ENCODE peak calls at places on chromosomes 7 and 10, in six cellular contexts. One of them, this sample, is unnamed.

GRCh38 chr7:103379270-103379975 is 32.0 kb downstream of the PSMC2 start:
- DNase-seq in mesendoderm: no peak
- DNase-seq in IMR-90: no peak
- DNase-seq in H9: no peak
- DNase-seq in H1: no peak
- DNase-seq in mesenchymal stem cell: no peak
- DNase-seq in this sample: no peak

GRCh38 chr10:42955493-42955889 is 121.4 kb upstream of the RET start:
- DNase-seq in mesendoderm: no peak
- DNase-seq in IMR-90: no peak
- DNase-seq in H9: no peak
- DNase-seq in H1: no peak
- DNase-seq in mesenchymal stem cell: no peak
- DNase-seq in this sample: no peak

GRCh38 chr7:95155965-95156364 is 168.4 kb downstream of the PON1 start:
- DNase-seq in mesendoderm: no peak
- DNase-seq in IMR-90: no peak
- DNase-seq in H9: no peak
- DNase-seq in H1: no peak
- DNase-seq in mesenchymal stem cell: no peak
- DNase-seq in this sample: no peak

GRCh38 chr7:21616796-21617436 is 74.1 kb downstream of the DNAH11 start:
- DNase-seq in mesendoderm: peak; percentile 89
- DNase-seq in IMR-90: peak; percentile 37
- DNase-seq in H9: no peak
- DNase-seq in H1: no peak
- DNase-seq in mesenchymal stem cell: peak; percentile 57
- DNase-seq in this sample: no peak

GRCh38 chr7:20217193-20217948 is at the start of gene MACC1:
- DNase-seq in mesendoderm: peak; percentile 89
- DNase-seq in IMR-90: no peak
- DNase-seq in H9: peak; percentile 90
- DNase-seq in H1: peak; percentile 86
- DNase-seq in mesenchymal stem cell: no peak
- DNase-seq in this sample: peak; percentile 23

GRCh38 chr10:47079177-47079580 is 168.0 kb downstream of the PTPN20 start:
- DNase-seq in mesendoderm: no peak
- DNase-seq in IMR-90: peak; percentile 67
- DNase-seq in H9: no peak
- DNase-seq in H1: no peak
- DNase-seq in mesenchymal stem cell: no peak
- DNase-seq in this sample: no peak

GRCh38 chr10:49325916-49326783 is 27.2 kb downstream of the C10orf71 start:
- DNase-seq in mesendoderm: no peak
- DNase-seq in IMR-90: no peak
- DNase-seq in H9: no peak
- DNase-seq in H1: no peak
- DNase-seq in mesenchymal stem cell: no peak
- DNase-seq in this sample: no peak

GRCh38 chr7:154503962-154504550 is 451.9 kb downstream of the DPP6 start:
- DNase-seq in mesendoderm: peak; percentile 38
- DNase-seq in IMR-90: peak; percentile 21
- DNase-seq in H9: no peak
- DNase-seq in H1: no peak
- DNase-seq in mesenchymal stem cell: peak; percentile 24
- DNase-seq in this sample: peak; percentile 44

GRCh38 chr7:107628461-107629064 is 32.1 kb upstream of the SLC26A4 start:
- DNase-seq in mesendoderm: no peak
- DNase-seq in IMR-90: no peak
- DNase-seq in H9: no peak
- DNase-seq in H1: no peak
- DNase-seq in mesenchymal stem cell: no peak
- DNase-seq in this sample: no peak

GRCh38 chr7:27121656-27122055 is 8.9 kb downstream of the HOXA4 start:
- DNase-seq in mesendoderm: no peak
- DNase-seq in IMR-90: peak; percentile 23
- DNase-seq in H9: no peak
- DNase-seq in H1: no peak
- DNase-seq in mesenchymal stem cell: no peak
- DNase-seq in this sample: no peak

GRCh38 chr10:87092861-87093460 is 1.7 kb downstream of the GLUD1 start:
- DNase-seq in mesendoderm: peak; percentile 82
- DNase-seq in IMR-90: peak; percentile 28
- DNase-seq in H9: peak; percentile 40
- DNase-seq in H1: no peak
- DNase-seq in mesenchymal stem cell: peak; percentile 57
- DNase-seq in this sample: no peak

GRCh38 chr10:99466632-99467031 is 36.2 kb upstream of the GOT1 start:
- DNase-seq in mesendoderm: no peak
- DNase-seq in IMR-90: peak; percentile 15
- DNase-seq in H9: no peak
- DNase-seq in H1: no peak
- DNase-seq in mesenchymal stem cell: no peak
- DNase-seq in this sample: no peak

GRCh38 chr10:15724683-15725082 is 5.0 kb upstream of the ITGA8 start:
- DNase-seq in mesendoderm: no peak
- DNase-seq in IMR-90: no peak
- DNase-seq in H9: no peak
- DNase-seq in H1: no peak
- DNase-seq in mesenchymal stem cell: no peak
- DNase-seq in this sample: no peak

DNA sequence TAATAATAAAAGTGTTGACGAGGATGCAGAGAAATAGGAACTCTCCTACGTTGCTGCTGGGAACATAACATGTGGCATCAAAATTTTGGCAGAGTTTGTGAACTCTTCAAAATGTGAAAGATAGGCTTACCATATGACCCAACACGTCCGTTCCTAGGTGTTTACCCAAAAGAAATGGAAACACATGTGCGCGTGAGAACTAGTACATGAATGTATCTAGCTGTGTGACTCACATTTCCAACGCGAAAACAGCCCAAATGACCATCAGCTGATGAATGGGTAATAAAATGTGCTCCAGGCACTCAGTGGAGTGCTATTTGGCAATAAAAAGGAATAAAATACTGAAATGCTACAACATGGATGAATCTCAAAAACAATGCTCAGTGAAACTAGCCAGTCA is 10.4 kb upstream of the ELFN1 start:
- DNase-seq in mesendoderm: no peak
- DNase-seq in IMR-90: peak; percentile 4
- DNase-seq in H9: no peak
- DNase-seq in H1: no peak
- DNase-seq in mesenchymal stem cell: peak; percentile 9
- DNase-seq in this sample: no peak
- H2BK15ac ChIP-seq in mesendoderm: no peak overlapping the region
- H2BK15ac ChIP-seq in IMR-90: no peak overlapping the region
- H2BK15ac ChIP-seq in H9: no peak overlapping the region
- H2BK15ac ChIP-seq in H1: no peak overlapping the region
- H2BK15ac ChIP-seq in mesenchymal stem cell: no peak overlapping the region
- H2BK15ac ChIP-seq in this sample: no peak overlapping the region

GRCh38 chr10:23310443-23310842 is 34.2 kb downstream of the C10orf67 start:
- DNase-seq in mesendoderm: peak; percentile 39
- DNase-seq in IMR-90: no peak
- DNase-seq in H9: no peak
- DNase-seq in H1: no peak
- DNase-seq in mesenchymal stem cell: no peak
- DNase-seq in this sample: no peak
- H2BK15ac ChIP-seq in mesendoderm: no peak overlapping the region
- H2BK15ac ChIP-seq in IMR-90: no peak overlapping the region
- H2BK15ac ChIP-seq in H9: no peak overlapping the region
- H2BK15ac ChIP-seq in H1: no peak overlapping the region
- H2BK15ac ChIP-seq in mesenchymal stem cell: no peak overlapping the region
- H2BK15ac ChIP-seq in this sample: no peak overlapping the region

GRCh38 chr10:22436893-22437619 is 91.8 kb downstream of the SPAG6 start:
- DNase-seq in mesendoderm: peak; percentile 96
- DNase-seq in IMR-90: peak; percentile 89
- DNase-seq in H9: peak; percentile 89
- DNase-seq in H1: peak; percentile 79
- DNase-seq in mesenchymal stem cell: peak; percentile 91
- DNase-seq in this sample: peak; percentile 91

GRCh38 chr10:22436526-22436892 is 91.2 kb downstream of the SPAG6 start:
- DNase-seq in mesendoderm: no peak
- DNase-seq in IMR-90: no peak
- DNase-seq in H9: no peak
- DNase-seq in H1: no peak
- DNase-seq in mesenchymal stem cell: no peak
- DNase-seq in this sample: no peak

GRCh38 chr10:22435650-22436049 is 90.4 kb downstream of the SPAG6 start:
- DNase-seq in mesendoderm: no peak
- DNase-seq in IMR-90: no peak
- DNase-seq in H9: no peak
- DNase-seq in H1: no peak
- DNase-seq in mesenchymal stem cell: no peak
- DNase-seq in this sample: no peak

GRCh38 chr10:22438714-22439113 is 93.4 kb downstream of the SPAG6 start:
- DNase-seq in mesendoderm: no peak
- DNase-seq in IMR-90: no peak
- DNase-seq in H9: no peak
- DNase-seq in H1: no peak
- DNase-seq in mesenchymal stem cell: no peak
- DNase-seq in this sample: no peak

GRCh38 chr10:22437620-22438588 is 92.6 kb downstream of the SPAG6 start:
- DNase-seq in mesendoderm: no peak
- DNase-seq in IMR-90: peak; percentile 19
- DNase-seq in H9: no peak
- DNase-seq in H1: no peak
- DNase-seq in mesenchymal stem cell: no peak
- DNase-seq in this sample: no peak
- H2BK15ac ChIP-seq in mesendoderm: no peak overlapping the region
- H2BK15ac ChIP-seq in IMR-90: peak overlapping the region; percentile 63
- H2BK15ac ChIP-seq in H9: no peak overlapping the region
- H2BK15ac ChIP-seq in H1: no peak overlapping the region
- H2BK15ac ChIP-seq in mesenchymal stem cell: peak overlapping the region; percentile 17
- H2BK15ac ChIP-seq in this sample: peak overlapping the region; percentile 69

DNA sequence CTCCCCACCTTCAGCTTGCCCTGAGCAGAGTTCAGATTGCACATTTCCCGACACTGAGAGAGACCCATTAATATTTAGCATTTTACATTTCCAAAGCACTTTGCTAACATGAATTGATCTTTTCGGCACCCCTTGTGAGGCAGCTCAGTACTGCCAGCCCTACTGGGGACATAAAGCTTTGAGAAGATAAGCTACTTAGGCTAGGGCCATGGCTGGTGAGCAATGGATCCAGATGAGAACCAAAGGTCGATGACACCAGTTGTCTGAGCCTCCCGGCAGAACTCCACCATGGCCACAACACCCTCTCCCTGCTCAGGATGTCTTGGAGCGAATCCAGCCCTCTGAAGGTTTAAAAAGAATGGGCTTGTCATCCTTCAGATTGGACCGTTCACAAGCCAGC is 19.1 kb upstream of the R3HCC1L start:
- DNase-seq in mesendoderm: no peak
- DNase-seq in IMR-90: no peak
- DNase-seq in H9: no peak
- DNase-seq in H1: no peak
- DNase-seq in mesenchymal stem cell: no peak
- DNase-seq in this sample: no peak
- H2BK15ac ChIP-seq in mesendoderm: no peak overlapping the region
- H2BK15ac ChIP-seq in IMR-90: no peak overlapping the region
- H2BK15ac ChIP-seq in H9: no peak overlapping the region
- H2BK15ac ChIP-seq in H1: no peak overlapping the region
- H2BK15ac ChIP-seq in mesenchymal stem cell: no peak overlapping the region
- H2BK15ac ChIP-seq in this sample: no peak overlapping the region

GRCh38 chr10:67075381-67076001 is 149.7 kb downstream of the LRRTM3 start:
- DNase-seq in mesendoderm: no peak
- DNase-seq in IMR-90: no peak
- DNase-seq in H9: no peak
- DNase-seq in H1: no peak
- DNase-seq in mesenchymal stem cell: no peak
- DNase-seq in this sample: no peak
- H2BK15ac ChIP-seq in mesendoderm: no peak overlapping the region
- H2BK15ac ChIP-seq in IMR-90: no peak overlapping the region
- H2BK15ac ChIP-seq in H9: no peak overlapping the region
- H2BK15ac ChIP-seq in H1: no peak overlapping the region
- H2BK15ac ChIP-seq in mesenchymal stem cell: no peak overlapping the region
- H2BK15ac ChIP-seq in this sample: no peak overlapping the region

DNA sequence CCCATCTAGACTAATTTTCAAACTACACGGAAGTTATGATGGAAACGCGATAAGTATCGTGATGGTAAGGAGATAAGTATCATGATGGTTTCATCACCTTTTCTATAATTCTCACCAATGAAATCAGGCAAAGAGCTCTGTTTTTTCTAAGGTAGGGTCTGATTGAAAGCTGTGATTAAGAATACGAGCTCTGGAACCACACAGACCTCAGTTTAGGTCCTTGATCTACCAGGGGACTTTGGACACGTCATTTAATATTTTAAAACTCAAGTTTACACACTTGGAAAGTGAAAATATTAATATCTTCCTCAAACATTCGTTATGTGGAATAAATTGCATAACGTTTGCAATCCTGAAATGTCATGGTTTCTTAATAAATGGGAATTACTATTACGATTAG is 538.2 kb upstream of the CELF2 start:
- DNase-seq in mesendoderm: no peak
- DNase-seq in IMR-90: no peak
- DNase-seq in H9: no peak
- DNase-seq in H1: no peak
- DNase-seq in mesenchymal stem cell: no peak
- DNase-seq in this sample: no peak
- H2BK15ac ChIP-seq in mesendoderm: no peak overlapping the region
- H2BK15ac ChIP-seq in IMR-90: no peak overlapping the region
- H2BK15ac ChIP-seq in H9: no peak overlapping the region
- H2BK15ac ChIP-seq in H1: no peak overlapping the region
- H2BK15ac ChIP-seq in mesenchymal stem cell: no peak overlapping the region
- H2BK15ac ChIP-seq in this sample: no peak overlapping the region

DNA sequence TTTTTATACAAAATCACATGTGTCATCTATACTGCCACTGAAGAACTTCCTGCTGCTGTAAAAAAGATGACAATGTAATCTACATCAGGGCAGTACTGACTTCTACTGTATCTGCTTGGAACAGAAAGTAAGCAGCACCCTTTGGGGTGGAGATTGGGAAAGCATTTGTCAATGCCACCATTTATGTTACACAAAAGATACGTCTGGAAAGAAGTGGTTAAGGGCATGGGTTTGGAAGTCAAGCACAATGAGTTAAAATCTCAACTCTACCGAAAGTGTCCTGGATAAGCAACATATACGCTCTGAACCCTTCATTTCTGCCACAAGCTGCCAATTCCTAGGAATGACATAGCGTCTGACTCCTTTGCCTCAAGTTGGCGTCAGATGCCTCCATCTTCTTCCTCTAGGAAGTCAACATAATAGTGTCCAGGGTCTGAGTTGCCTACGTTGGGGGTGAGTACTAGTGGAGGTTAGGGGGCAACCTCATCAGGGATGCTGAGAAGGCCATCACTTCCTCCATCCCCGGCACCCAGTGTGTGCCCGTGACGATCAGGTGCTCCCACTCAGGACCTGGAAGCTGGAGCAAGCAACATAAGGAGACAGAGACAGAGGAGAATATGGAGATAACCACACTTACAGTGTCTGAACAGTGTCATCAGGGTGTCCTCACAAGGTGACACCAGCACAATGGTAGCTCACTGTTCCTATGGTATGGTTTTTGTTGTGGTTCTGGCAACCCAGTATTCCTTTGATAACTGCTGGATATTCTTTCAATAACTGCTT is 58.3 kb downstream of the SGMS1 start:
- DNase-seq in mesendoderm: no peak
- DNase-seq in IMR-90: no peak
- DNase-seq in H9: no peak
- DNase-seq in H1: no peak
- DNase-seq in mesenchymal stem cell: no peak
- DNase-seq in this sample: no peak
- H2BK15ac ChIP-seq in mesendoderm: no peak overlapping the region
- H2BK15ac ChIP-seq in IMR-90: no peak overlapping the region
- H2BK15ac ChIP-seq in H9: no peak overlapping the region
- H2BK15ac ChIP-seq in H1: no peak overlapping the region
- H2BK15ac ChIP-seq in mesenchymal stem cell: no peak overlapping the region
- H2BK15ac ChIP-seq in this sample: no peak overlapping the region